ENCODE peak calls at places on chromosomes 3 and 15, in four cellular contexts. One of them, this sample, is unnamed.

GRCh38 chr3:8500208-8500961 is 1.2 kb upstream of the LMCD1 start:
- DNase-seq in GM20000: no peak
- DNase-seq in HFFc6: peak; percentile 51
- DNase-seq in SHP77: no peak
- DNase-seq in this sample: no peak

GRCh38 chr3:66812126-66812525 is 186.0 kb upstream of the KBTBD8 start:
- DNase-seq in GM20000: no peak
- DNase-seq in HFFc6: peak; percentile 8
- DNase-seq in SHP77: no peak
- DNase-seq in this sample: peak; percentile 4

GRCh38 chr15:39680868-39681267 is 100.0 kb downstream of the THBS1 start:
- DNase-seq in GM20000: no peak
- DNase-seq in HFFc6: peak; percentile 17
- DNase-seq in SHP77: no peak
- DNase-seq in this sample: no peak

GRCh38 chr3:157182879-157183278 is 22.9 kb upstream of the CCNL1 start:
- DNase-seq in GM20000: no peak
- DNase-seq in HFFc6: no peak
- DNase-seq in SHP77: no peak
- DNase-seq in this sample: no peak

GRCh38 chr15:95439812-95440380 is 890.6 kb upstream of the NR2F2 start:
- DNase-seq in GM20000: no peak
- DNase-seq in HFFc6: no peak
- DNase-seq in SHP77: no peak
- DNase-seq in this sample: no peak

GRCh38 chr3:126482503-126483255 is 7.0 kb upstream of the ZXDC start:
- DNase-seq in GM20000: no peak
- DNase-seq in HFFc6: no peak
- DNase-seq in SHP77: no peak
- DNase-seq in this sample: no peak

GRCh38 chr3:116153174-116153573 is 292.1 kb downstream of the LSAMP start:
- DNase-seq in GM20000: no peak
- DNase-seq in HFFc6: no peak
- DNase-seq in SHP77: no peak
- DNase-seq in this sample: no peak

GRCh38 chr3:190013943-190014924 is 106.5 kb downstream of the P3H2 start:
- DNase-seq in GM20000: no peak
- DNase-seq in HFFc6: no peak
- DNase-seq in SHP77: no peak
- DNase-seq in this sample: no peak

GRCh38 chr3:9142346-9142745 is 107.1 kb downstream of the SRGAP3 start:
- DNase-seq in GM20000: no peak
- DNase-seq in HFFc6: no peak
- DNase-seq in SHP77: no peak
- DNase-seq in this sample: peak; percentile 61

GRCh38 chr15:69145694-69146492 is 14.5 kb upstream of the GLCE start:
- DNase-seq in GM20000: no peak
- DNase-seq in HFFc6: no peak
- DNase-seq in SHP77: peak; percentile 75
- DNase-seq in this sample: peak; percentile 31

GRCh38 chr3:63130625-63131024 is 147.5 kb upstream of the SYNPR start:
- DNase-seq in GM20000: no peak
- DNase-seq in HFFc6: no peak
- DNase-seq in SHP77: no peak
- DNase-seq in this sample: no peak

GRCh38 chr3:138974467-138974866 is 27.4 kb downstream of the FOXL2NB start:
- DNase-seq in GM20000: no peak
- DNase-seq in HFFc6: no peak
- DNase-seq in SHP77: no peak
- DNase-seq in this sample: no peak

GRCh38 chr3:10594915-10595314 is 89.5 kb upstream of the ATP2B2 start:
- DNase-seq in GM20000: peak; percentile 51
- DNase-seq in HFFc6: peak; percentile 55
- DNase-seq in SHP77: no peak
- DNase-seq in this sample: no peak

GRCh38 chr15:74956648-74957300 is at the start of gene RPP25:
- DNase-seq in GM20000: peak; percentile 91
- DNase-seq in HFFc6: peak; percentile 57
- DNase-seq in SHP77: peak; percentile 64
- DNase-seq in this sample: peak; percentile 47

GRCh38 chr3:187737401-187738088 is 7.7 kb downstream of the BCL6 start:
- DNase-seq in GM20000: no peak
- DNase-seq in HFFc6: peak; percentile 65
- DNase-seq in SHP77: no peak
- DNase-seq in this sample: peak; percentile 33

GRCh38 chr3:128859573-128860154 is 19.8 kb upstream of the ACAD9 start:
- DNase-seq in GM20000: no peak
- DNase-seq in HFFc6: no peak
- DNase-seq in SHP77: no peak
- DNase-seq in this sample: no peak

GRCh38 chr3:120418866-120419490 is 31.8 kb downstream of the FSTL1 start:
- DNase-seq in GM20000: peak; percentile 67
- DNase-seq in HFFc6: no peak
- DNase-seq in SHP77: peak; percentile 69
- DNase-seq in this sample: peak; percentile 85

GRCh38 chr15:79332824-79333510 is 22.1 kb downstream of the TMED3 start:
- DNase-seq in GM20000: no peak
- DNase-seq in HFFc6: no peak
- DNase-seq in SHP77: no peak
- DNase-seq in this sample: no peak

GRCh38 chr3:90132220-90132619 is 1024.8 kb downstream of the EPHA3 start:
- DNase-seq in GM20000: no peak
- DNase-seq in HFFc6: no peak
- DNase-seq in SHP77: no peak
- DNase-seq in this sample: no peak

GRCh38 chr3:32667072-32667582 is 17.9 kb upstream of the CNOT10 start:
- DNase-seq in GM20000: no peak
- DNase-seq in HFFc6: no peak
- DNase-seq in SHP77: no peak
- DNase-seq in this sample: no peak

GRCh38 chr15:92170897-92171296 is 222.8 kb upstream of the ST8SIA2 start:
- DNase-seq in GM20000: no peak
- DNase-seq in HFFc6: no peak
- DNase-seq in SHP77: no peak
- DNase-seq in this sample: no peak

GRCh38 chr3:25143356-25143704 is 284.7 kb upstream of the RARB start:
- DNase-seq in GM20000: no peak
- DNase-seq in HFFc6: no peak
- DNase-seq in SHP77: no peak
- DNase-seq in this sample: no peak

GRCh38 chr3:45507820-45508317 is 86.7 kb upstream of the LIMD1 start:
- DNase-seq in GM20000: no peak
- DNase-seq in HFFc6: peak; percentile 13
- DNase-seq in SHP77: no peak
- DNase-seq in this sample: peak; percentile 79

GRCh38 chr15:90141646-90142045 is 39.4 kb upstream of the IDH2 start:
- DNase-seq in GM20000: no peak
- DNase-seq in HFFc6: peak; percentile 18
- DNase-seq in SHP77: no peak
- DNase-seq in this sample: no peak

This sample was measured in NCI-H2171 treated with DMSO at 0.1 percent for 48 hours.